ENCODE peak calls at places on chromosomes 16 and 17, in six cellular contexts. One of them, this sample, is unnamed.

GRCh38 chr17:4998027-4998665 is 396 bp downstream of the KIF1C start:
- DNase-seq in cardiac muscle cell: peak
- DNase-seq in GM23248: no peak
- DNase-seq in sigmoid colon: peak
- DNase-seq in brain microvascular endothelial cell: no peak
- DNase-seq in AG04450: no peak
- DNase-seq in this sample: no peak

GRCh38 chr17:32964541-32964940 is 27.1 kb upstream of the SPACA3 start:
- DNase-seq in cardiac muscle cell: no peak
- DNase-seq in GM23248: no peak
- DNase-seq in sigmoid colon: no peak
- DNase-seq in brain microvascular endothelial cell: no peak
- DNase-seq in AG04450: no peak
- DNase-seq in this sample: no peak

GRCh38 chr17:41689497-41690299 is 1.0 kb downstream of the EIF1 start:
- DNase-seq in cardiac muscle cell: peak
- DNase-seq in GM23248: peak
- DNase-seq in sigmoid colon: no peak
- DNase-seq in brain microvascular endothelial cell: peak
- DNase-seq in AG04450: no peak
- DNase-seq in this sample: peak

GRCh38 chr16:84737658-84738057 is 37.9 kb downstream of the USP10 start:
- DNase-seq in cardiac muscle cell: no peak
- DNase-seq in GM23248: no peak
- DNase-seq in sigmoid colon: no peak
- DNase-seq in brain microvascular endothelial cell: no peak
- DNase-seq in AG04450: no peak
- DNase-seq in this sample: peak

GRCh38 chr16:53094013-53094630 is 39.3 kb downstream of the CHD9 start:
- DNase-seq in cardiac muscle cell: peak
- DNase-seq in GM23248: no peak
- DNase-seq in sigmoid colon: peak
- DNase-seq in brain microvascular endothelial cell: peak
- DNase-seq in AG04450: no peak
- DNase-seq in this sample: peak

GRCh38 chr16:13866073-13866472 is 53.9 kb upstream of the ERCC4 start:
- DNase-seq in cardiac muscle cell: peak
- DNase-seq in GM23248: peak
- DNase-seq in sigmoid colon: peak
- DNase-seq in brain microvascular endothelial cell: peak
- DNase-seq in AG04450: peak
- DNase-seq in this sample: peak

GRCh38 chr16:75476817-75477216 is 12.3 kb upstream of the TMEM170A start:
- DNase-seq in cardiac muscle cell: no peak
- DNase-seq in GM23248: no peak
- DNase-seq in sigmoid colon: no peak
- DNase-seq in brain microvascular endothelial cell: no peak
- DNase-seq in AG04450: no peak
- DNase-seq in this sample: no peak

GRCh38 chr16:84446596-84447392 is 57.7 kb downstream of the MEAK7 start:
- DNase-seq in cardiac muscle cell: no peak
- DNase-seq in GM23248: peak
- DNase-seq in sigmoid colon: peak
- DNase-seq in brain microvascular endothelial cell: no peak
- DNase-seq in AG04450: no peak
- DNase-seq in this sample: no peak

GRCh38 chr16:27770271-27771196 is 220.6 kb downstream of the KATNIP start:
- DNase-seq in cardiac muscle cell: no peak
- DNase-seq in GM23248: no peak
- DNase-seq in sigmoid colon: no peak
- DNase-seq in brain microvascular endothelial cell: no peak
- DNase-seq in AG04450: no peak
- DNase-seq in this sample: no peak

GRCh38 chr17:66165537-66166123 is 26.3 kb downstream of the CEP112 start:
- DNase-seq in cardiac muscle cell: peak
- DNase-seq in GM23248: peak
- DNase-seq in sigmoid colon: no peak
- DNase-seq in brain microvascular endothelial cell: peak
- DNase-seq in AG04450: peak
- DNase-seq in this sample: peak

GRCh38 chr17:49325980-49326379 is 36.1 kb downstream of the ZNF652 start:
- DNase-seq in cardiac muscle cell: no peak
- DNase-seq in GM23248: no peak
- DNase-seq in sigmoid colon: no peak
- DNase-seq in brain microvascular endothelial cell: no peak
- DNase-seq in AG04450: no peak
- DNase-seq in this sample: no peak

GRCh38 chr17:79617304-79617703 is 6.5 kb upstream of the RBFOX3 start:
- DNase-seq in cardiac muscle cell: no peak
- DNase-seq in GM23248: no peak
- DNase-seq in sigmoid colon: peak
- DNase-seq in brain microvascular endothelial cell: no peak
- DNase-seq in AG04450: no peak
- DNase-seq in this sample: no peak

GRCh38 chr17:14214271-14214670 is 22.4 kb downstream of the CDRT15 start:
- DNase-seq in cardiac muscle cell: no peak
- DNase-seq in GM23248: peak
- DNase-seq in sigmoid colon: no peak
- DNase-seq in brain microvascular endothelial cell: no peak
- DNase-seq in AG04450: no peak
- DNase-seq in this sample: no peak

GRCh38 chr16:20075243-20075642 is 1.6 kb upstream of the GPR139 start:
- DNase-seq in cardiac muscle cell: no peak
- DNase-seq in GM23248: no peak
- DNase-seq in sigmoid colon: no peak
- DNase-seq in brain microvascular endothelial cell: no peak
- DNase-seq in AG04450: no peak
- DNase-seq in this sample: no peak

GRCh38 chr16:77383606-77384187 is 51.1 kb downstream of the ADAMTS18 start:
- DNase-seq in cardiac muscle cell: no peak
- DNase-seq in GM23248: no peak
- DNase-seq in sigmoid colon: no peak
- DNase-seq in brain microvascular endothelial cell: no peak
- DNase-seq in AG04450: no peak
- DNase-seq in this sample: no peak

GRCh38 chr17:49952912-49953497 is 16.0 kb upstream of the DLX4 start:
- DNase-seq in cardiac muscle cell: no peak
- DNase-seq in GM23248: no peak
- DNase-seq in sigmoid colon: no peak
- DNase-seq in brain microvascular endothelial cell: no peak
- DNase-seq in AG04450: no peak
- DNase-seq in this sample: no peak

GRCh38 chr17:4604111-4604644 is 19.8 kb downstream of the SMTNL2 start:
- DNase-seq in cardiac muscle cell: peak
- DNase-seq in GM23248: peak
- DNase-seq in sigmoid colon: peak
- DNase-seq in brain microvascular endothelial cell: peak
- DNase-seq in AG04450: no peak
- DNase-seq in this sample: no peak

DNA sequence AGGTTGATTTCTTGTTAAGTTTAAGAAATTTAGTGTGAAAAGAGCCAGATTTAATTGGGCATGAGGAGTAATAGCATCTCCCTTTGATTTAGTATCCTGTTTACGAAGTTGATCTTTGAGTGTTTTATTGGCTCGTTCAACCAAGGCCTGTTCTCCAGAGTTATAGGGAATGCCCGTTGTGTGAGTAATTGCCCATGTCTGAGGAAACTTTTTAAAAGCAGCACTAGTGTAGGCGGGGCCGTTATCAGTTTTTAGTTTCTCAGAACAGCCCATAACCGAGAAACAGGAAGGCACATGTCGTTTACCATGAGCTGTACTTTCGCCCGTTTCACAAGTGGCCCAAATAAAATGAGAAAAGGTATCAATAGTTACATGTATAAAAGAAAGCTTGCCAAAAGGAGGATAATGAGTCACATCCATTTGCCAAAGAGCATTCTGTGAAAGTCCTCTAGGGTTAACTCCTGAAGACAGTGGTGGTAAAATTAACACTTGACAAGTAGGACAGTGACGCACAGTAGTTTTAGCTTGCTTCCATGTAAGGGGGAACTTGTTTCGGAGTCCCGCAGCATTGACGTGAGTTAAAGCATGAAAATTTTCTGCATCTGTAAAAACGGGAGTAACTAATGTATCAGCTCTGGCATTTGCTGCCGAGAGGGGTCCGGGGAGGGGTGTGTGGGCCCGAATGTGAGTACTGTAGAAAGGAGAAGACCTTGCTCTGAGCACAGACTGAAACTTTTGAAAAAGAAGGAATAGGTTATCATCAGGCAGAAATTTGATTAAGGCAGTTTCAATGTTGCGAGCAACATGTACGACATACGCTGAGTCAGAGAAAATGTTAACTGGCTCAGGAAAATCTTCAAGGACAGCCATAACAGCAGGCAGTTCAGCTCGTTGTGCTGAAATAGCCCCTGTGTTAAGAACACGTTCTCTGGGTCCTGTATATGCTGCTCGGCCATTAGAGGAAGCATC is 18.5 kb upstream of the KCTD5 start:
- DNase-seq in cardiac muscle cell: no peak
- DNase-seq in GM23248: peak
- DNase-seq in sigmoid colon: no peak
- DNase-seq in brain microvascular endothelial cell: no peak
- DNase-seq in AG04450: no peak
- DNase-seq in this sample: peak
- H3K4me3 ChIP-seq in cardiac muscle cell: no peak
- H3K4me3 ChIP-seq in GM23248: no peak
- H3K4me3 ChIP-seq in sigmoid colon: peak
- H3K4me3 ChIP-seq in brain microvascular endothelial cell: no peak
- H3K4me3 ChIP-seq in AG04450: no peak
- H3K4me3 ChIP-seq in this sample: no peak

GRCh38 chr17:76852843-76853242 is 15.4 kb upstream of the MGAT5B start:
- DNase-seq in cardiac muscle cell: no peak
- DNase-seq in GM23248: no peak
- DNase-seq in sigmoid colon: no peak
- DNase-seq in brain microvascular endothelial cell: no peak
- DNase-seq in AG04450: no peak
- DNase-seq in this sample: no peak

GRCh38 chr17:76855105-76855504 is 13.1 kb upstream of the MGAT5B start:
- DNase-seq in cardiac muscle cell: no peak
- DNase-seq in GM23248: no peak
- DNase-seq in sigmoid colon: no peak
- DNase-seq in brain microvascular endothelial cell: no peak
- DNase-seq in AG04450: no peak
- DNase-seq in this sample: no peak
- H3K27ac ChIP-seq in cardiac muscle cell: no peak
- H3K27ac ChIP-seq in GM23248: no peak
- H3K27ac ChIP-seq in sigmoid colon: no peak
- H3K27ac ChIP-seq in brain microvascular endothelial cell: no peak
- H3K27ac ChIP-seq in AG04450: no peak
- H3K27ac ChIP-seq in this sample: no peak

DNA sequence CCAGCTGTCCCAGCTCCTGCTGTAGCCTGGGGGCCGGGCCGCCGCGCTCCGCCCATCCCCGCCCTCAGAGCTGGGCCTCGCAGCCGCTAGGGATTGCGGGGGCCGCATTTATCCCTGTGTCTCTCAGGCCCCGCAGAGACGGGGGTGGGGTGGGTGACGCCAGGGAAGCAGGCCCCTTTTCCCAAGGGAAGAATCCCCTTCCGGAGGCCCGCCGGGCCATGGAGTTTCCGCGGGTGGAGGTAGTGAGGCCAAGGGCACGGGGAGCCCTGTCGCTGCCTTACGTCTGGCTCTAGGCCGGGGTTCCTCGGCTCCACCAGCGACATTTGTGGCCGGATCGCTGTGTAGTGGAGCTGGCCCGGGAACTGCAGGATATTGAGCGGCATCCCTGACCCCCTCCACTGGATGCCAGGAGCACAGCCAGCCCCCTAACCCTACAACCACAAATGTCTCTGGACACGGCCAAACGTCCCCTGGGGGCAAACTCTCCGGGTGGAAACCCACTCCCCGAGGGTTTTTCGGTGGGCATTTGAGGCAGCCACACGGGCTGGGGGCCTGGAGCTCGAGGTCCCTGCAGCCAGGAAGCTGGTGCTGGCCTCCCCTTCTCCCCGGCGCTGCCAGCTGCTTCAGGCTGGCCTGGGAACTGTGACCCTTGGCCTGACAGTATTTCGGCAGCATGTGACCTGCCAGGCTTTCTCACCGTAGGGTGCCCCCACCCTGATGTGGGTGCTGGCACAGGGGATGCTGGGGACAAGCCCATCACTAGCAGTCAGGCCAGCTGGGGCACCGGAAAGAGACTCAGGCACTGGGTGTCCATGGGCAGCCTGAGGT is 12.0 kb upstream of the CD300A start:
- DNase-seq in cardiac muscle cell: no peak
- DNase-seq in GM23248: peak
- DNase-seq in sigmoid colon: peak
- DNase-seq in brain microvascular endothelial cell: peak
- DNase-seq in AG04450: peak
- DNase-seq in this sample: peak
- H3K4me3 ChIP-seq in cardiac muscle cell: peak
- H3K4me3 ChIP-seq in GM23248: peak
- H3K4me3 ChIP-seq in sigmoid colon: peak
- H3K4me3 ChIP-seq in brain microvascular endothelial cell: peak
- H3K4me3 ChIP-seq in AG04450: peak
- H3K4me3 ChIP-seq in this sample: peak

DNA sequence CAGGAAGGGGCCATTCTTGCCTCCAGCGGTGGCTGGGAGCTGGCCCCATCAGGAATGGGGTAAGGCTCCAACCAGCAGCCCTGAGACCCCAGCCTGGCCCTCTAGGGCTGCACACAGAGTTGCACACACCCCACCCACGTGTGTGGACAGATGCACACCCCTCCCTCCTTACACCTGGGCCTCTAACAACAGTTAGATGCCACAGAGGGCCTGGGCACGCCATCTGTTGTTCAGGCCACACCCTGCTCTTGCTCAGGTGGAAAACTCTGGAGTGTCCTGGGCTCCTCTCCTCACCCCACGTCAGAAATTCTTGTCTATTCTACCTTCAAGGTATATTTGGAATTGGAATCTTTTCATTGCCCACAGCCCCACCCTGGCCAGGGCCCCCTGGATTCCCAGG is 13.3 kb upstream of the RAI1 start:
- DNase-seq in cardiac muscle cell: no peak
- DNase-seq in GM23248: no peak
- DNase-seq in sigmoid colon: no peak
- DNase-seq in brain microvascular endothelial cell: no peak
- DNase-seq in AG04450: no peak
- DNase-seq in this sample: no peak
- H3K27ac ChIP-seq in cardiac muscle cell: no peak
- H3K27ac ChIP-seq in GM23248: no peak
- H3K27ac ChIP-seq in sigmoid colon: no peak
- H3K27ac ChIP-seq in brain microvascular endothelial cell: no peak
- H3K27ac ChIP-seq in AG04450: no peak
- H3K27ac ChIP-seq in this sample: no peak

DNA sequence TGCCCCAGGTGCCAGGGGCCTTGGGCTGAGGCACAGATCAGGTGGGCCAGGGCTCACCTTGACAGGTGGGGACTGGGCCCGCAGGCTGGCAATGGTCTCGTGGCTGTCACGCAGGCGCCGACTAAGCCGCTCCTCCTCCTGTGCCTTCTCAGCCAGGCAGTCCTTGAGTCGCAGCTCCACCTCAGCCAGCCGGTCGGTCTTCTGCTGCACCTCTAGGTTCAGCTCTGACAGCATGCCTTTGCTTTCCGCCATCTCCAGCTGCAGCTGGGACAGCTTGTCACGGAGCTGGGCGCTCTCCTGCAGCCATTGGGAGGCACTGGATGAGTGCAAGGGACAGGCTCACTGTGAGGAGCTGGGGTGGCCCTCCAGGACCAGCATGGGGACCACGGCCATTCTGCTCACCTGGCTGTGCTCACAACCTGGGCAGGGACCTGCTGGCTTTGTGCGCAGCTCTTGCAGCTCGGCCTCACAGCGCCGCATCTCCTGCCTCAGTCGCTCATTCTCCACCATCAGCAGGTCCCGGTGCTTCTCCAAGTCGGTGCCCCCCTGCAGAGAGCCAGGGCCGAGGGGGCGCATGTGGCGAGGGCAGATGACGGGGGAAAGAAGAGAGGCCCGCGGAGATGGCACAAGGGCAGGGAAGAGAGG is 31.0 kb downstream of the KIFC3 start:
- DNase-seq in cardiac muscle cell: no peak
- DNase-seq in GM23248: no peak
- DNase-seq in sigmoid colon: no peak
- DNase-seq in brain microvascular endothelial cell: no peak
- DNase-seq in AG04450: no peak
- DNase-seq in this sample: no peak
- H3K4me3 ChIP-seq in cardiac muscle cell: no peak
- H3K4me3 ChIP-seq in GM23248: no peak
- H3K4me3 ChIP-seq in sigmoid colon: no peak
- H3K4me3 ChIP-seq in brain microvascular endothelial cell: no peak
- H3K4me3 ChIP-seq in AG04450: no peak
- H3K4me3 ChIP-seq in this sample: no peak

This sample was measured in prostate gland.